ENCODE peak calls at places on chromosomes 1 and 21, in eight cellular contexts. I, S, R, B, H, F, X and K are unnamed samples.

GRCh38 chr1:100565533-100565932 is 27.6 kb downstream of the GPR88 start:
- DNase-seq in I (no peak), S (no peak), R (no peak), B (no peak), H (no peak), F (no peak), X (no peak), K (no peak)

GRCh38 chr21:36709868-36710728 is 11.2 kb downstream of the SIM2 start:
- DNase-seq in I (peak), S (no peak), R (peak), B (no peak), H (no peak), F (peak), X (no peak), K (no peak)

GRCh38 chr1:240031009-240031408 is 60.7 kb upstream of the FMN2 start:
- DNase-seq in I (no peak), S (no peak), R (no peak), B (no peak), H (no peak), F (no peak), X (no peak), K (peak)

GRCh38 chr1:91872560-91873081 is 13.3 kb downstream of the TGFBR3 start:
- DNase-seq in I (no peak), S (no peak), R (no peak), B (no peak), H (no peak), F (no peak), X (no peak), K (peak)

GRCh38 chr21:39451332-39452206 is at the start of gene SH3BGR:
- DNase-seq in I (peak), S (peak), R (no peak), B (peak), H (no peak), F (peak), X (peak), K (peak)

GRCh38 chr1:91617242-91617837 is 116.7 kb downstream of the CDC7 start:
- DNase-seq in I (peak), S (no peak), R (peak), B (peak), H (no peak), F (no peak), X (peak), K (peak)

GRCh38 chr1:202692959-202693555 is 17.2 kb downstream of the SYT2 start:
- DNase-seq in I (no peak), S (peak), R (peak), B (peak), H (no peak), F (peak), X (peak), K (peak)

GRCh38 chr1:34761776-34762307 is 2.3 kb downstream of the GJB4 start:
- DNase-seq in I (no peak), S (no peak), R (no peak), B (no peak), H (no peak), F (no peak), X (no peak), K (no peak)

GRCh38 chr1:119626841-119627240 is 21.2 kb downstream of the ZNF697 start:
- DNase-seq in I (peak), S (no peak), R (no peak), B (no peak), H (no peak), F (no peak), X (no peak), K (no peak)

GRCh38 chr1:93591833-93592635 is 89.6 kb downstream of the BCAR3 start:
- DNase-seq in I (peak), S (no peak), R (peak), B (peak), H (no peak), F (peak), X (peak), K (peak)

GRCh38 chr1:32984090-32984828 is 19.6 kb upstream of the RNF19B start:
- DNase-seq in I (no peak), S (no peak), R (no peak), B (no peak), H (no peak), F (no peak), X (no peak), K (no peak)

GRCh38 chr1:85894651-85895050 is 186.4 kb upstream of the ZNHIT6 start:
- DNase-seq in I (no peak), S (peak), R (no peak), B (no peak), H (no peak), F (peak), X (peak), K (peak)

GRCh38 chr1:176943783-176944182 is 220.7 kb downstream of the ASTN1 start:
- DNase-seq in I (no peak), S (no peak), R (no peak), B (no peak), H (no peak), F (no peak), X (no peak), K (no peak)

GRCh38 chr1:5836776-5837440 is 155.3 kb downstream of the NPHP4 start:
- DNase-seq in I (no peak), S (no peak), R (no peak), B (no peak), H (no peak), F (no peak), X (no peak), K (no peak)

GRCh38 chr1:38872401-38873026 is 634 bp downstream of the MYCBP start:
- DNase-seq in I (no peak), S (no peak), R (peak), B (peak), H (no peak), F (no peak), X (peak), K (peak)

GRCh38 chr21:45974073-45975016 is 7.2 kb upstream of the COL6A1 start:
- DNase-seq in I (peak), S (peak), R (peak), B (peak), H (no peak), F (peak), X (peak), K (peak)

GRCh38 chr1:183281039-183281438 is 95.0 kb downstream of the LAMC2 start:
- DNase-seq in I (peak), S (peak), R (peak), B (peak), H (no peak), F (peak), X (peak), K (peak)

GRCh38 chr1:221122501-221122900 is 243.3 kb downstream of the HLX start:
- DNase-seq in I (no peak), S (no peak), R (no peak), B (no peak), H (no peak), F (no peak), X (no peak), K (peak)

GRCh38 chr1:77060000-77060399 is 159.2 kb downstream of the PIGK start:
- DNase-seq in I (no peak), S (no peak), R (no peak), B (no peak), H (no peak), F (no peak), X (no peak), K (peak)

GRCh38 chr1:84427520-84428188 is 29.4 kb downstream of the DNASE2B start:
- DNase-seq in I (no peak), S (no peak), R (no peak), B (no peak), H (no peak), F (no peak), X (no peak), K (peak)

GRCh38 chr1:60865146-60865545 is 217.2 kb upstream of the NFIA start:
- DNase-seq in I (no peak), S (no peak), R (no peak), B (no peak), H (no peak), F (no peak), X (no peak), K (no peak)

GRCh38 chr1:234932106-234932505 is 196.5 kb downstream of the TOMM20 start:
- DNase-seq in I (no peak), S (no peak), R (no peak), B (no peak), H (no peak), F (no peak), X (no peak), K (no peak)

GRCh38 chr1:156750191-156750931 is 1.1 kb downstream of the HDGF start:
- DNase-seq in I (no peak), S (no peak), R (peak), B (peak), H (no peak), F (no peak), X (peak), K (peak)

GRCh38 chr1:70737125-70737524 is 310.5 kb downstream of the PTGER3 start:
- DNase-seq in I (no peak), S (no peak), R (no peak), B (no peak), H (no peak), F (no peak), X (no peak), K (no peak)

GRCh38 chr1:86567936-86568335 is 21.1 kb downstream of the CLCA4 start:
- DNase-seq in I (no peak), S (no peak), R (no peak), B (no peak), H (no peak), F (no peak), X (no peak), K (no peak)

GRCh38 chr1:59857679-59858354 is 43.1 kb downstream of the HOOK1 start:
- DNase-seq in I (no peak), S (no peak), R (no peak), B (no peak), H (no peak), F (no peak), X (no peak), K (no peak)

GRCh38 chr1:215198021-215198420 is 115.5 kb downstream of the KCNK2 start:
- DNase-seq in I (no peak), S (no peak), R (no peak), B (no peak), H (no peak), F (no peak), X (no peak), K (no peak)

GRCh38 chr1:54640863-54641836 is at the start of gene MROH7:
- DNase-seq in I (no peak), S (no peak), R (peak), B (no peak), H (no peak), F (no peak), X (no peak), K (no peak)

GRCh38 chr1:161195171-161195570 is 3.7 kb downstream of the ADAMTS4 start:
- DNase-seq in I (no peak), S (no peak), R (no peak), B (no peak), H (no peak), F (peak), X (no peak), K (no peak)

GRCh38 chr1:228143480-228144212 is 3.6 kb downstream of the GUK1 start:
- DNase-seq in I (peak), S (no peak), R (no peak), B (no peak), H (no peak), F (no peak), X (no peak), K (no peak)

GRCh38 chr1:196372896-196373536 is 235.2 kb downstream of the KCNT2 start:
- DNase-seq in I (no peak), S (no peak), R (no peak), B (no peak), H (no peak), F (no peak), X (no peak), K (peak)

GRCh38 chr1:150415800-150416199 is 51.9 kb downstream of the RPRD2 start:
- DNase-seq in I (no peak), S (no peak), R (no peak), B (no peak), H (no peak), F (no peak), X (no peak), K (no peak)

GRCh38 chr1:229947968-229948367 is 119.1 kb upstream of the GALNT2 start:
- DNase-seq in I (no peak), S (no peak), R (no peak), B (no peak), H (no peak), F (no peak), X (no peak), K (peak)

GRCh38 chr1:59738591-59739015 is 76.1 kb upstream of the HOOK1 start:
- DNase-seq in I (no peak), S (no peak), R (no peak), B (no peak), H (no peak), F (no peak), X (no peak), K (no peak)

DNA sequence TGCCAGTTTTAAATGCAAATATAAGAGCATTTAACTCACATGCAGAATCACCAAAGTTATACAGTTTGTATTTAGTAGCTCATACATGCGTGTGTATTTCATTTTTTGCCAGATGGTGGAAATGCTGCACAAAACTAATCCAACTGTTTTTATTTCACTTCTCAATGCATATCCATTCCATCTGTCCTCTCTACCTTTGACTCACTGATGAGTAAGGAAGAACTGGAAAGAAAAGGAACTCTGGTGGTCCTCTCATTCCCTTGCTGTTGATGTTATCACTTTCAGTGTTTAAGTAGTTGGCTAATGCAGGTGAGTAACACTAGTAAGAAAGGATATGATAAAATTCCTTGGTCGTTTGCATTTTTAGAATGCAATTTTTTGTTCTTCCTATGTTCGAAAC is 5.7 kb upstream of the SLC1A7 start:
- DNase-seq in I (no peak), S (no peak), R (no peak), B (no peak), H (no peak), F (no peak), X (no peak), K (peak)
- H3K27ac ChIP-seq in I (no peak), S (no peak), R (no peak), B (no peak), H (no peak), F (no peak), X (no peak), K (peak)

GRCh38 chr1:211897011-211897410 is 66.4 kb upstream of the LPGAT1 start:
- DNase-seq in I (no peak), S (no peak), R (no peak), B (no peak), H (no peak), F (no peak), X (no peak), K (peak)
- H3K27ac ChIP-seq in I (no peak), S (no peak), R (no peak), B (no peak), H (no peak), F (no peak), X (no peak), K (peak)

GRCh38 chr1:245987222-245987545 is 519.9 kb downstream of the SMYD3 start:
- DNase-seq in I (no peak), S (no peak), R (no peak), B (no peak), H (no peak), F (no peak), X (no peak), K (no peak)
- H3K27ac ChIP-seq in I (no peak), S (no peak), R (no peak), B (no peak), H (no peak), F (no peak), X (no peak), K (no peak)

GRCh38 chr1:2052096-2052569 is 1.9 kb downstream of the PRKCZ start:
- DNase-seq in I (no peak), S (no peak), R (no peak), B (no peak), H (no peak), F (no peak), X (no peak), K (no peak)
- H3K27ac ChIP-seq in I (no peak), S (no peak), R (no peak), B (peak), H (no peak), F (no peak), X (no peak), K (no peak)

GRCh38 chr1:167723707-167724323 is 2.0 kb downstream of the MPZL1 start:
- DNase-seq in I (no peak), S (no peak), R (no peak), B (no peak), H (no peak), F (no peak), X (no peak), K (no peak)
- H3K27ac ChIP-seq in I (no peak), S (no peak), R (peak), B (no peak), H (no peak), F (no peak), X (no peak), K (no peak)

GRCh38 chr21:34617753-34618339 is 2.9 kb upstream of the RCAN1 start:
- DNase-seq in I (peak), S (peak), R (no peak), B (no peak), H (no peak), F (no peak), X (no peak), K (no peak)

GRCh38 chr21:34614443-34614692 is 545 bp downstream of the RCAN1 start:
- DNase-seq in I (no peak), S (no peak), R (no peak), B (no peak), H (no peak), F (no peak), X (peak), K (no peak)

GRCh38 chr21:34614693-34615486 is at the start of gene RCAN1:
- DNase-seq in I (peak), S (peak), R (peak), B (peak), H (peak), F (peak), X (peak), K (peak)

GRCh38 chr21:34613679-34614442 is 1.1 kb downstream of the RCAN1 start:
- DNase-seq in I (no peak), S (no peak), R (no peak), B (no peak), H (no peak), F (no peak), X (no peak), K (peak)

DNA sequence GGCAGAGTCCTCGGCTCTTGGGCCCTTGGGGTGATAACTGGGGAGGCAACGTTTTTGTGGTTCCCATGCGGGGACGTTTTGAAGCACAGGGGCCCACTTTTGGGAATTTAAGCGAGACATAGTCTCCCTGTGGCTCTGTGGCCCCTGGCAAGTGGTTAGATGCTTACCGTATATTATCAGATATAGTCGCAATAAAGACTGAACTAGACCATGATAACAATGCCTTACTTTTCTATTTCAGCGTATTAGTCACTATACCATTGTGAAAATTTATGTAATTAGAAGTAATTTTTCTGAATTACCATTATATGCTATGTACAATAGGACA is 538 bp upstream of the RCAN1 start:
- DNase-seq in I (no peak), S (no peak), R (no peak), B (no peak), H (no peak), F (no peak), X (no peak), K (no peak)
- H3K27ac ChIP-seq in I (peak), S (peak), R (peak), B (peak), H (peak), F (peak), X (peak), K (no peak)

DNA sequence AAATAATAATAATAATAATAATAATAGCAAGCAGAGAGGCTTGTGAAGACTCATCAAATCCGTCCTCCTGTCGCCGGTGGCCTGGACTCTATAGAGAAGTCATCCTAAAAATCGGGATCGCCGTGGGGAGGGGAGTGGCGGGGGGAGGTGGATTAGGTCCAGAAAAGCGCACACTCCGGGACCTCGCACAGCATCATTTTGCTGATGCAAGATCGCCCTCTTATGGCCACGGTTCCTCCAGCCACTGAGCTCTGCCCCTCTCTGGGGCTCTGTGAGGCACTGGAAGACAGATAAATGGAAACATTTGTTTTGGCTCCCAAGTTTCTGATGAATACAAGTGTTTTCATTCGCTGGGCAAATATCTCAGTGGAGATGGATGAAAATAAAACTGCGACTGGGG is 612.0 kb downstream of the MATN1 start:
- DNase-seq in I (no peak), S (no peak), R (peak), B (no peak), H (no peak), F (peak), X (peak), K (peak)
- H3K27ac ChIP-seq in I (no peak), S (no peak), R (no peak), B (no peak), H (no peak), F (no peak), X (no peak), K (no peak)

DNA sequence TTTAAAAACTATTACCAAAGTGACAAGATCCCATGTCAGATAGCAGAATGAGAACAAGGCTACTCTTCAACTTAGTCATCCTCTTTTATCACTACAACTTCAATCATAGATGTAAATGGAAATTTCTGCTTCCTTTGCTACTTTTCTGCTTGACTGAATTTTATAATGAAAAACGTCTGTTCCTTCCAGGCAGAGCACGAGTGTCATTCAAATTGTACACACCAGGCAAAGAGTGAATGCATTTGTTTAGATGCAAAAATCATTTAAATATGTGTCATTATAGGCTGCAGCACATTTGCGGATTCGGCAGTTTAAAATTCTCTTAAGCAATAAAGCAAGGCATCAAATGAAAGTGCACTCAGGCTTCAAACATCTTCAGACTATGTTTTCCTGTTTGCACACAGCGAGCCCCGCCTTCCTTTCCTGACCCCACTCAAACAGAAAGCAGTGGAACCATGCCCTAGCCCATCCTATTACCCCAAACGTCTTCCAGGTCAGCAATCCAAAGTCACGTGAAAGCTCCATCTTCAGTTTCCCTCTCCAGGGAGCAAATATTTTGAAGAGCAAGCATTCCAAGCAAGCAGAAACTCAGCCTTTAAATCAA is 99.6 kb downstream of the APP start:
- DNase-seq in I (peak), S (no peak), R (peak), B (peak), H (no peak), F (no peak), X (peak), K (peak)
- H3K27ac ChIP-seq in I (no peak), S (no peak), R (peak), B (peak), H (peak), F (no peak), X (no peak), K (peak)

GRCh38 chr1:201461193-201461657 is 7.8 kb downstream of the PHLDA3 start:
- DNase-seq in I (peak), S (peak), R (peak), B (no peak), H (no peak), F (peak), X (peak), K (peak)
- H3K27ac ChIP-seq in I (peak), S (peak), R (peak), B (peak), H (peak), F (peak), X (peak), K (peak)